ENCODE peak calls at places on chromosomes 3 and 15, in ten cellular contexts. One of them, this sample, is unnamed.
A peak's percentile ranks its signal among the peaks of the same experiment; 100 is the strongest.

GRCh38 chr3:157832588-157832987 is 273.6 kb downstream of the SHOX2 start:
- DNase-seq in cardiac fibroblast: peak; percentile 5
- DNase-seq in mucosa of descending colon: no peak
- DNase-seq in choroid plexus epithelial cell: no peak
- DNase-seq in fibroblast of lung: peak; percentile 19
- DNase-seq in fibroblast of the aortic adventitia: no peak
- DNase-seq in dorsolateral prefrontal cortex: no peak
- DNase-seq in ovary: no peak
- DNase-seq in astrocyte of the spinal cord: no peak
- DNase-seq in heart left ventricle: no peak
- DNase-seq in this sample: peak; percentile 87

GRCh38 chr3:56776551-56776950 is 25.2 kb downstream of the ARHGEF3 start:
- DNase-seq in mucosa of descending colon: no peak
- DNase-seq in fibroblast of the aortic adventitia: no peak
- DNase-seq in ovary: no peak
- DNase-seq in dorsolateral prefrontal cortex: no peak
- DNase-seq in cardiac fibroblast: no peak
- DNase-seq in heart left ventricle: no peak
- DNase-seq in choroid plexus epithelial cell: no peak
- DNase-seq in astrocyte of the spinal cord: no peak
- DNase-seq in fibroblast of lung: no peak
- DNase-seq in this sample: no peak

GRCh38 chr15:71888797-71889196 is 78.4 kb downstream of the NR2E3 start:
- DNase-seq in astrocyte of the spinal cord: no peak
- DNase-seq in cardiac fibroblast: no peak
- DNase-seq in choroid plexus epithelial cell: no peak
- DNase-seq in heart left ventricle: no peak
- DNase-seq in fibroblast of lung: no peak
- DNase-seq in ovary: no peak
- DNase-seq in mucosa of descending colon: no peak
- DNase-seq in dorsolateral prefrontal cortex: no peak
- DNase-seq in fibroblast of the aortic adventitia: no peak
- DNase-seq in this sample: no peak

GRCh38 chr3:59783468-59783988 is 733.7 kb upstream of the CFAP20DC start:
- DNase-seq in astrocyte of the spinal cord: no peak
- DNase-seq in fibroblast of lung: no peak
- DNase-seq in heart left ventricle: no peak
- DNase-seq in cardiac fibroblast: no peak
- DNase-seq in choroid plexus epithelial cell: no peak
- DNase-seq in fibroblast of the aortic adventitia: no peak
- DNase-seq in mucosa of descending colon: no peak
- DNase-seq in ovary: no peak
- DNase-seq in dorsolateral prefrontal cortex: no peak
- DNase-seq in this sample: no peak

GRCh38 chr15:41936649-41937567 is 35.4 kb downstream of the EHD4 start:
- DNase-seq in ovary: no peak
- DNase-seq in heart left ventricle: peak; percentile 55
- DNase-seq in choroid plexus epithelial cell: peak; percentile 61
- DNase-seq in mucosa of descending colon: no peak
- DNase-seq in fibroblast of lung: peak; percentile 81
- DNase-seq in astrocyte of the spinal cord: peak; percentile 58
- DNase-seq in dorsolateral prefrontal cortex: no peak
- DNase-seq in cardiac fibroblast: peak; percentile 53
- DNase-seq in fibroblast of the aortic adventitia: no peak
- DNase-seq in this sample: no peak

GRCh38 chr15:101017041-101017754 is 98.0 kb downstream of the LRRK1 start:
- DNase-seq in heart left ventricle: no peak
- DNase-seq in astrocyte of the spinal cord: no peak
- DNase-seq in fibroblast of lung: no peak
- DNase-seq in mucosa of descending colon: no peak
- DNase-seq in ovary: no peak
- DNase-seq in fibroblast of the aortic adventitia: no peak
- DNase-seq in dorsolateral prefrontal cortex: no peak
- DNase-seq in choroid plexus epithelial cell: peak; percentile 26
- DNase-seq in cardiac fibroblast: peak; percentile 23
- DNase-seq in this sample: no peak

GRCh38 chr3:96966181-96966929 is 152.0 kb downstream of the EPHA6 start:
- DNase-seq in astrocyte of the spinal cord: no peak
- DNase-seq in dorsolateral prefrontal cortex: no peak
- DNase-seq in fibroblast of the aortic adventitia: no peak
- DNase-seq in cardiac fibroblast: peak; percentile 16
- DNase-seq in fibroblast of lung: peak; percentile 6
- DNase-seq in heart left ventricle: no peak
- DNase-seq in mucosa of descending colon: no peak
- DNase-seq in choroid plexus epithelial cell: no peak
- DNase-seq in ovary: no peak
- DNase-seq in this sample: no peak

GRCh38 chr3:132006605-132007204 is 28.1 kb downstream of the CPNE4 start:
- DNase-seq in ovary: no peak
- DNase-seq in dorsolateral prefrontal cortex: no peak
- DNase-seq in fibroblast of the aortic adventitia: peak; percentile 38
- DNase-seq in choroid plexus epithelial cell: peak; percentile 68
- DNase-seq in astrocyte of the spinal cord: peak; percentile 17
- DNase-seq in cardiac fibroblast: peak; percentile 62
- DNase-seq in fibroblast of lung: peak; percentile 14
- DNase-seq in mucosa of descending colon: peak; percentile 26
- DNase-seq in heart left ventricle: no peak
- DNase-seq in this sample: peak; percentile 79

GRCh38 chr15:56759450-56759845 is 26.1 kb upstream of the ZNF280D start:
- DNase-seq in fibroblast of lung: peak; percentile 98
- DNase-seq in choroid plexus epithelial cell: peak; percentile 97
- DNase-seq in fibroblast of the aortic adventitia: peak; percentile 83
- DNase-seq in heart left ventricle: peak; percentile 80
- DNase-seq in mucosa of descending colon: no peak
- DNase-seq in astrocyte of the spinal cord: peak; percentile 96
- DNase-seq in dorsolateral prefrontal cortex: no peak
- DNase-seq in ovary: no peak
- DNase-seq in cardiac fibroblast: peak; percentile 97
- DNase-seq in this sample: peak; percentile 91

GRCh38 chr3:171943262-171944108 is 95.9 kb upstream of the FNDC3B start:
- DNase-seq in astrocyte of the spinal cord: no peak
- DNase-seq in fibroblast of lung: no peak
- DNase-seq in ovary: no peak
- DNase-seq in fibroblast of the aortic adventitia: no peak
- DNase-seq in heart left ventricle: no peak
- DNase-seq in dorsolateral prefrontal cortex: no peak
- DNase-seq in cardiac fibroblast: no peak
- DNase-seq in mucosa of descending colon: no peak
- DNase-seq in choroid plexus epithelial cell: no peak
- DNase-seq in this sample: no peak

GRCh38 chr3:190671658-190672057 is 157.8 kb downstream of the IL1RAP start:
- DNase-seq in mucosa of descending colon: no peak
- DNase-seq in choroid plexus epithelial cell: peak; percentile 45
- DNase-seq in heart left ventricle: no peak
- DNase-seq in dorsolateral prefrontal cortex: no peak
- DNase-seq in fibroblast of the aortic adventitia: no peak
- DNase-seq in astrocyte of the spinal cord: peak; percentile 41
- DNase-seq in fibroblast of lung: peak; percentile 87
- DNase-seq in cardiac fibroblast: peak; percentile 58
- DNase-seq in ovary: no peak
- DNase-seq in this sample: peak; percentile 4

GRCh38 chr15:20358066-20358780 is 183.4 kb downstream of the GOLGA6L6 start:
- DNase-seq in mucosa of descending colon: peak; percentile 32
- DNase-seq in fibroblast of the aortic adventitia: no peak
- DNase-seq in ovary: no peak
- DNase-seq in cardiac fibroblast: no peak
- DNase-seq in fibroblast of lung: no peak
- DNase-seq in choroid plexus epithelial cell: no peak
- DNase-seq in dorsolateral prefrontal cortex: peak; percentile 49
- DNase-seq in heart left ventricle: no peak
- DNase-seq in astrocyte of the spinal cord: no peak
- DNase-seq in this sample: no peak

GRCh38 chr15:66707310-66708160 is 5.5 kb downstream of the SMAD6 start:
- DNase-seq in heart left ventricle: peak; percentile 66
- DNase-seq in fibroblast of the aortic adventitia: peak; percentile 81
- DNase-seq in astrocyte of the spinal cord: peak; percentile 55
- DNase-seq in cardiac fibroblast: no peak
- DNase-seq in choroid plexus epithelial cell: peak; percentile 62
- DNase-seq in mucosa of descending colon: peak; percentile 67
- DNase-seq in fibroblast of lung: peak; percentile 65
- DNase-seq in ovary: peak; percentile 66
- DNase-seq in dorsolateral prefrontal cortex: no peak
- DNase-seq in this sample: peak; percentile 40

GRCh38 chr15:96047255-96047931 is 283.1 kb upstream of the NR2F2 start:
- DNase-seq in cardiac fibroblast: peak; percentile 90
- DNase-seq in ovary: no peak
- DNase-seq in mucosa of descending colon: no peak
- DNase-seq in heart left ventricle: no peak
- DNase-seq in choroid plexus epithelial cell: peak; percentile 90
- DNase-seq in fibroblast of lung: peak; percentile 96
- DNase-seq in fibroblast of the aortic adventitia: peak; percentile 90
- DNase-seq in dorsolateral prefrontal cortex: no peak
- DNase-seq in astrocyte of the spinal cord: peak; percentile 95
- DNase-seq in this sample: peak; percentile 98

GRCh38 chr3:143081844-143082778 is 37.5 kb upstream of the CHST2 start:
- DNase-seq in ovary: no peak
- DNase-seq in fibroblast of lung: no peak
- DNase-seq in mucosa of descending colon: no peak
- DNase-seq in choroid plexus epithelial cell: no peak
- DNase-seq in cardiac fibroblast: no peak
- DNase-seq in astrocyte of the spinal cord: no peak
- DNase-seq in dorsolateral prefrontal cortex: no peak
- DNase-seq in fibroblast of the aortic adventitia: no peak
- DNase-seq in heart left ventricle: no peak
- DNase-seq in this sample: no peak

GRCh38 chr3:194690501-194691372 is 5.1 kb downstream of the FAM43A start:
- DNase-seq in astrocyte of the spinal cord: peak; percentile 34
- DNase-seq in fibroblast of the aortic adventitia: no peak
- DNase-seq in heart left ventricle: peak; percentile 45
- DNase-seq in ovary: no peak
- DNase-seq in dorsolateral prefrontal cortex: no peak
- DNase-seq in mucosa of descending colon: no peak
- DNase-seq in fibroblast of lung: peak; percentile 32
- DNase-seq in choroid plexus epithelial cell: peak; percentile 68
- DNase-seq in cardiac fibroblast: peak; percentile 49
- DNase-seq in this sample: no peak

GRCh38 chr3:84224262-84224661 is 734.5 kb upstream of the CADM2 start:
- DNase-seq in fibroblast of lung: peak; percentile 34
- DNase-seq in dorsolateral prefrontal cortex: no peak
- DNase-seq in astrocyte of the spinal cord: no peak
- DNase-seq in choroid plexus epithelial cell: no peak
- DNase-seq in ovary: no peak
- DNase-seq in mucosa of descending colon: no peak
- DNase-seq in fibroblast of the aortic adventitia: no peak
- DNase-seq in heart left ventricle: no peak
- DNase-seq in cardiac fibroblast: no peak
- DNase-seq in this sample: no peak

GRCh38 chr3:84223512-84223911 is 735.3 kb upstream of the CADM2 start:
- DNase-seq in ovary: no peak
- DNase-seq in mucosa of descending colon: no peak
- DNase-seq in astrocyte of the spinal cord: no peak
- DNase-seq in dorsolateral prefrontal cortex: no peak
- DNase-seq in fibroblast of lung: no peak
- DNase-seq in choroid plexus epithelial cell: no peak
- DNase-seq in heart left ventricle: no peak
- DNase-seq in fibroblast of the aortic adventitia: no peak
- DNase-seq in cardiac fibroblast: no peak
- DNase-seq in this sample: no peak
- H3K4me3 ChIP-seq in ovary: no peak overlapping the region
- H3K4me3 ChIP-seq in mucosa of descending colon: no peak overlapping the region
- H3K4me3 ChIP-seq in astrocyte of the spinal cord: no peak overlapping the region
- H3K4me3 ChIP-seq in dorsolateral prefrontal cortex: no peak overlapping the region
- H3K4me3 ChIP-seq in fibroblast of lung: no peak overlapping the region
- H3K4me3 ChIP-seq in choroid plexus epithelial cell: no peak overlapping the region
- H3K4me3 ChIP-seq in heart left ventricle: no peak overlapping the region
- H3K4me3 ChIP-seq in fibroblast of the aortic adventitia: no peak overlapping the region
- H3K4me3 ChIP-seq in cardiac fibroblast: no peak overlapping the region
- H3K4me3 ChIP-seq in this sample: no peak overlapping the region

GRCh38 chr3:53843195-53844177 is 2.7 kb downstream of the CHDH start:
- DNase-seq in fibroblast of the aortic adventitia: no peak
- DNase-seq in dorsolateral prefrontal cortex: no peak
- DNase-seq in heart left ventricle: no peak
- DNase-seq in astrocyte of the spinal cord: no peak
- DNase-seq in fibroblast of lung: no peak
- DNase-seq in choroid plexus epithelial cell: no peak
- DNase-seq in mucosa of descending colon: peak; percentile 53
- DNase-seq in ovary: no peak
- DNase-seq in cardiac fibroblast: no peak
- DNase-seq in this sample: no peak

GRCh38 chr3:53845103-53845880 is 927 bp downstream of the CHDH start:
- DNase-seq in fibroblast of lung: peak; percentile 51
- DNase-seq in fibroblast of the aortic adventitia: peak; percentile 39
- DNase-seq in mucosa of descending colon: peak; percentile 73
- DNase-seq in cardiac fibroblast: peak; percentile 21
- DNase-seq in ovary: peak; percentile 70
- DNase-seq in dorsolateral prefrontal cortex: peak; percentile 47
- DNase-seq in astrocyte of the spinal cord: peak; percentile 23
- DNase-seq in choroid plexus epithelial cell: peak; percentile 41
- DNase-seq in heart left ventricle: peak; percentile 67
- DNase-seq in this sample: peak; percentile 23

GRCh38 chr3:53844262-53845102 is 1.7 kb downstream of the CHDH start:
- DNase-seq in heart left ventricle: no peak
- DNase-seq in dorsolateral prefrontal cortex: no peak
- DNase-seq in astrocyte of the spinal cord: no peak
- DNase-seq in choroid plexus epithelial cell: no peak
- DNase-seq in ovary: no peak
- DNase-seq in fibroblast of lung: no peak
- DNase-seq in cardiac fibroblast: no peak
- DNase-seq in mucosa of descending colon: peak; percentile 58
- DNase-seq in fibroblast of the aortic adventitia: no peak
- DNase-seq in this sample: no peak

GRCh38 chr3:53841296-53841695 is 4.9 kb downstream of the CHDH start:
- DNase-seq in mucosa of descending colon: peak; percentile 64
- DNase-seq in choroid plexus epithelial cell: no peak
- DNase-seq in ovary: no peak
- DNase-seq in fibroblast of lung: no peak
- DNase-seq in astrocyte of the spinal cord: no peak
- DNase-seq in heart left ventricle: no peak
- DNase-seq in fibroblast of the aortic adventitia: no peak
- DNase-seq in dorsolateral prefrontal cortex: no peak
- DNase-seq in cardiac fibroblast: no peak
- DNase-seq in this sample: no peak

GRCh38 chr3:53842436-53843194 is 3.6 kb downstream of the CHDH start:
- DNase-seq in heart left ventricle: peak; percentile 58
- DNase-seq in choroid plexus epithelial cell: peak; percentile 29
- DNase-seq in fibroblast of the aortic adventitia: no peak
- DNase-seq in cardiac fibroblast: peak; percentile 3
- DNase-seq in mucosa of descending colon: peak; percentile 81
- DNase-seq in ovary: no peak
- DNase-seq in fibroblast of lung: peak; percentile 40
- DNase-seq in astrocyte of the spinal cord: peak; percentile 16
- DNase-seq in dorsolateral prefrontal cortex: peak; percentile 80
- DNase-seq in this sample: peak; percentile 12
- TF ChIP-seq CTCF in heart left ventricle: no peak
- TF ChIP-seq CTCF in choroid plexus epithelial cell: peak; percentile 32
- TF ChIP-seq CTCF in fibroblast of the aortic adventitia: peak; percentile 11
- TF ChIP-seq CTCF in cardiac fibroblast: no peak
- TF ChIP-seq CTCF in mucosa of descending colon: no peak
- TF ChIP-seq CTCF in ovary: no peak
- TF ChIP-seq CTCF in fibroblast of lung: no peak
- TF ChIP-seq CTCF in astrocyte of the spinal cord: peak; percentile 18
- TF ChIP-seq CTCF in dorsolateral prefrontal cortex: peak; percentile 58
- TF ChIP-seq CTCF in this sample: no peak

GRCh38 chr15:31975446-31976229 is 54.7 kb upstream of the CHRNA7 start:
- DNase-seq in ovary: no peak
- DNase-seq in heart left ventricle: no peak
- DNase-seq in astrocyte of the spinal cord: no peak
- DNase-seq in mucosa of descending colon: peak; percentile 72
- DNase-seq in fibroblast of lung: no peak
- DNase-seq in cardiac fibroblast: peak; percentile 7
- DNase-seq in choroid plexus epithelial cell: peak; percentile 2
- DNase-seq in fibroblast of the aortic adventitia: no peak
- DNase-seq in dorsolateral prefrontal cortex: peak; percentile 54
- DNase-seq in this sample: no peak
- H3K4me3 ChIP-seq in ovary: no peak overlapping the region
- H3K4me3 ChIP-seq in heart left ventricle: peak overlapping the region; percentile 19
- H3K4me3 ChIP-seq in astrocyte of the spinal cord: no peak overlapping the region
- H3K4me3 ChIP-seq in mucosa of descending colon: no peak overlapping the region
- H3K4me3 ChIP-seq in fibroblast of lung: no peak overlapping the region
- H3K4me3 ChIP-seq in cardiac fibroblast: peak overlapping the region; percentile 21
- H3K4me3 ChIP-seq in choroid plexus epithelial cell: no peak overlapping the region
- H3K4me3 ChIP-seq in fibroblast of the aortic adventitia: no peak overlapping the region
- H3K4me3 ChIP-seq in dorsolateral prefrontal cortex: peak overlapping the region; percentile 65
- H3K4me3 ChIP-seq in this sample: peak overlapping the region; percentile 24

GRCh38 chr3:12147263-12147780 is 11.4 kb downstream of the TIMP4 start:
- DNase-seq in cardiac fibroblast: no peak
- DNase-seq in astrocyte of the spinal cord: no peak
- DNase-seq in heart left ventricle: no peak
- DNase-seq in mucosa of descending colon: no peak
- DNase-seq in choroid plexus epithelial cell: no peak
- DNase-seq in ovary: no peak
- DNase-seq in dorsolateral prefrontal cortex: no peak
- DNase-seq in fibroblast of lung: no peak
- DNase-seq in fibroblast of the aortic adventitia: no peak
- DNase-seq in this sample: no peak
- TF ChIP-seq CTCF in cardiac fibroblast: no peak
- TF ChIP-seq CTCF in astrocyte of the spinal cord: no peak
- TF ChIP-seq CTCF in heart left ventricle: no peak
- TF ChIP-seq CTCF in mucosa of descending colon: no peak
- TF ChIP-seq CTCF in choroid plexus epithelial cell: no peak
- TF ChIP-seq CTCF in ovary: no peak
- TF ChIP-seq CTCF in dorsolateral prefrontal cortex: no peak
- TF ChIP-seq CTCF in fibroblast of lung: no peak
- TF ChIP-seq CTCF in fibroblast of the aortic adventitia: no peak
- TF ChIP-seq CTCF in this sample: no peak

This sample was measured in foreskin fibroblast.